ENCODE peak calls at places on chromosomes 16 and 17, in six cellular contexts. A is endodermal cell, S is AG10803, N is A549, M is bronchial epithelial cell, H is heart left ventricle. O is an unnamed sample.

GRCh38 chr17:78922876-78923498 is 2.2 kb downstream of the TIMP2 start:
- DNase-seq in A (no peak), S (no peak), N (no peak), M (no peak), H (no peak), O (no peak)

GRCh38 chr17:35900693-35901487 is 20.7 kb upstream of the CCL5 start:
- DNase-seq in A (no peak), S (no peak), N (no peak), M (peak), H (no peak), O (no peak)

GRCh38 chr17:32746698-32747097 is 130.2 kb downstream of the MYO1D start:
- DNase-seq in A (no peak), S (peak), N (no peak), M (peak), H (no peak), O (no peak)

GRCh38 chr17:10772425-10773380 is 31.2 kb downstream of the TMEM238L start:
- DNase-seq in A (peak), S (no peak), N (no peak), M (no peak), H (no peak), O (peak)

GRCh38 chr16:80899804-80900592 is 95.6 kb upstream of the CDYL2 start:
- DNase-seq in A (peak), S (peak), N (no peak), M (peak), H (peak), O (no peak)

GRCh38 chr16:87099001-87099740 is 218.0 kb downstream of the C16orf95 start:
- DNase-seq in A (no peak), S (no peak), N (no peak), M (no peak), H (no peak), O (no peak)

GRCh38 chr16:65889533-65889966 is 476.9 kb upstream of the CDH5 start:
- DNase-seq in A (peak), S (no peak), N (no peak), M (peak), H (no peak), O (no peak)

GRCh38 chr16:48206594-48207242 is 37.4 kb upstream of the LONP2 start:
- DNase-seq in A (no peak), S (peak), N (no peak), M (peak), H (no peak), O (no peak)

GRCh38 chr16:81600275-81600674 is 155.7 kb downstream of the CMIP start:
- DNase-seq in A (no peak), S (peak), N (no peak), M (peak), H (peak), O (no peak)

GRCh38 chr16:27404163-27404823 is 2.3 kb downstream of the IL21R start:
- DNase-seq in A (no peak), S (no peak), N (no peak), M (no peak), H (no peak), O (no peak)

GRCh38 chr17:75721463-75722011 is 278 bp downstream of the ITGB4 start:
- DNase-seq in A (no peak), S (no peak), N (peak), M (no peak), H (no peak), O (peak)

GRCh38 chr17:61491981-61492380 is 39.8 kb downstream of the TBX4 start:
- DNase-seq in A (peak), S (no peak), N (no peak), M (no peak), H (no peak), O (no peak)

GRCh38 chr16:68265078-68265925 is 976 bp downstream of the SLC7A6 start:
- DNase-seq in A (peak), S (peak), N (peak), M (peak), H (peak), O (no peak)

GRCh38 chr17:79420318-79421243 is 190.3 kb downstream of the RBFOX3 start:
- DNase-seq in A (peak), S (peak), N (peak), M (no peak), H (no peak), O (peak)

GRCh38 chr16:24771132-24771778 is 41.8 kb downstream of the TNRC6A start:
- DNase-seq in A (no peak), S (peak), N (no peak), M (peak), H (no peak), O (no peak)

GRCh38 chr17:28521296-28522085 is 15.3 kb downstream of the FOXN1 start:
- DNase-seq in A (peak), S (no peak), N (no peak), M (no peak), H (peak), O (no peak)

GRCh38 chr17:19938736-19939135 is 38.9 kb downstream of the AKAP10 start:
- DNase-seq in A (no peak), S (no peak), N (no peak), M (no peak), H (no peak), O (no peak)

GRCh38 chr16:10616744-10617640 is 36.6 kb upstream of the EMP2 start:
- DNase-seq in A (peak), S (peak), N (no peak), M (peak), H (peak), O (no peak)

GRCh38 chr17:78276499-78276898 is 45.1 kb downstream of the TMEM235 start:
- DNase-seq in A (peak), S (no peak), N (no peak), M (no peak), H (no peak), O (no peak)

DNA sequence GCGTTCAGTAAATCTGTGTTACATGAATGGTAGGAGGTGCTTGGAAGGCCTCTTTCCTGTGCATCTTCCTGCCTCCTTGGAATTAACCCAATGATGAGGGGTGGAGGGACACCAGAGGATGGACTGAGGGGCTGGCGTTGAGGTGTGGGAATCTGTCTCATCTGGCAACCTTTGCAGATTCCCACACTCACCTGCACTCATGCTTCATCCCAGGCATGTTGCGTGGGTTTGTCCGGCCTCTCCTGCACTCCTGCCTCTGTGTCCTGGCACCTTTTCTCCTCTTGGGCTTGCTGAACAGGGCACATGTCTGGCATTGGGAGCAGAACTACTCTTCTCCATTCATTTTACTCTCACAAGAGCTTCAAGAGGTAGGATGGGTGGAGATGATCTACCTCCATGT is 3.1 kb upstream of the IGFBP4 start:
- DNase-seq in A (no peak), S (no peak), N (no peak), M (no peak), H (no peak), O (no peak)
- TF ChIP-seq CTCF in A (no peak), S (no peak), N (no peak), M (no peak), H (no peak), O (no peak)

DNA sequence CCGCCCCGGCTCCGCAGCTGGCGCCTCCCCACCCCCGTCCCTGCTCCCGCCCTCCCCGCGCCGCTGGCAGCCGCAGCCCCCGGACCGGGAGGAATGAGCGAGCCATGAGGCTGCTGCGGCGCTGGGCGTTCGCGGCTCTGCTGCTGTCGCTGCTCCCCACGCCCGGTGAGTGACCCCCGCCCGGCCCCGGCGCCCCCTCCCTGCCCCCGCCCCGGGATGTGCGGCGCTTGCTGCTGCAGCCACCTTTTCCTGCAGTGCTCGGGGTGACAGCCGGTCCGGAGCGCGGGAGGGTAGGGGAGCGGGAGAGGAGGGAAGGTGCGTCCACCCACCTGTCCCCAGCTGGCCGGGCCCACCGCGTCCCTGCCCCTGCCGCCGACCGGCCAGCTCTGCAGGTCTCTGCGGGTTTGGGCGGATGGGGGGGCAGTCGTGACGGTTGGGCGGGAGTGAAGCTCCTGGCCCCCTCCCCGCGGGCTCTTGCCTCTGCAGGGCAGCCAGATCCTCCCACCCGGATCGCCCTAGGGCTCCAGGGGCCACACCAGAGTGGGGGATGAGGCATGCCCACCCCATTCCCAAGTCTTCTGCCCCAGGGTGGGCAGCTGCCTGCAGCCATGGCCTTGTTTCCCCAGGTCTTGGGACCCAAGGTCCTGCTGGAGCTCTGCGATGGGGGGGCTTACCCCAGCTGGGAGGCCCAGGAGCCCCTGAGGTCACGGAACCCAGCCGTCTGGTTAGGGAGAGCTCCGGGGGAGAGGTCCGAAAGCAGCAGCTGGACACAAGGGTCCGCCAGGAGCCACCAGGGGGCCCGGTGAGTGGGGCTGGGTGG is 518 bp downstream of the ADAM11 start:
- DNase-seq in A (peak), S (no peak), N (no peak), M (no peak), H (no peak), O (no peak)
- TF ChIP-seq CTCF in A (peak), S (no peak), N (no peak), M (no peak), H (no peak), O (peak)

GRCh38 chr17:8859029-8859803 is 8.3 kb downstream of the PIK3R6 start:
- DNase-seq in A (peak), S (peak), N (no peak), M (peak), H (no peak), O (no peak)
- TF ChIP-seq CTCF in A (no peak), S (no peak), N (no peak), M (no peak), H (no peak), O (no peak)

DNA sequence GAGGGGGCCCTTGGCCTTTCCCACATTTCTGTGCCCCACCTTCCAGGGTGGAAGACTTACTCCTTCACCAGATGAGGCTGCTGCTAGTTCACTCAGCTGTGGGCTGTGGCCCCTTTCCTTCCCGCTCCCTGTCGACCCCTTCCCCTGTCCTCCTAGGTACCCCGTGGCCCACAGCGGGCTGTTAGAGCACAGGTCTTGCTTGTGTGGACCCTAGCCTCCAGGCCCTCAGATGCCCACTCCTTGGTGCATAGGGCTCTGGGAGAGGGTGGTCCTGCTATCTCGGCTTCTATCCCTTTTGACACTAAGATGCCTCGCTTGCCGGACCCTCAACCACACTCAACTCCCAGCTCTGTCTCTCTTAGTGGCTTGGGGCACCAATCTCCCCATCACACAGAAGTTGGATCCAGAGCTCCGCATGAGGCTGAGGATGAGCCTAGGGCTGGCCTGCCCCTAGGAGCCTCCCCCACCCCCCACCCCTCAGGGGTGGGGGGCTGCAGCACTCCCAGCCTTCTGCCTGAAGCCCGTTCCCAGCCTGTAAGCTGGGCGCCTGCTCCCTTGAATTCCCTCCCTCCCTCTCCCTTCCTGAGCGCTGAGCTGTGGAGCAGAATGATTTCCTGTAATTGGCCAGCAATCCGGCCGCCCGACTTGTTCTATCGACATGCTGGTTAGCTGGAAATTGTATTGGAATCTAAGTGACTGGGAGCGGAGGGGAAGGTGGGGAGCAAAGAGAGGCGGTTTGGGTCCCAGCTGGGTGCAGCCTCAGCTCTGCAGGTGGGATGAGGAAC is 30.9 kb downstream of the DCAKD start:
- DNase-seq in A (peak), S (peak), N (no peak), M (no peak), H (no peak), O (peak)
- TF ChIP-seq CTCF in A (no peak), S (no peak), N (no peak), M (no peak), H (no peak), O (no peak)

GRCh38 chr17:43220511-43221125 is 7.8 kb downstream of the CCDC200 start:
- DNase-seq in A (peak), S (no peak), N (no peak), M (no peak), H (no peak), O (no peak)

GRCh38 chr17:43217614-43218087 is 6.0 kb downstream of the TMEM106A start:
- DNase-seq in A (no peak), S (no peak), N (no peak), M (no peak), H (no peak), O (no peak)

GRCh38 chr17:43216762-43217613 is 5.3 kb downstream of the TMEM106A start:
- DNase-seq in A (no peak), S (no peak), N (no peak), M (no peak), H (no peak), O (no peak)

GRCh38 chr17:43219746-43220380 is 8.2 kb downstream of the TMEM106A start:
- DNase-seq in A (no peak), S (no peak), N (no peak), M (no peak), H (no peak), O (no peak)

DNA sequence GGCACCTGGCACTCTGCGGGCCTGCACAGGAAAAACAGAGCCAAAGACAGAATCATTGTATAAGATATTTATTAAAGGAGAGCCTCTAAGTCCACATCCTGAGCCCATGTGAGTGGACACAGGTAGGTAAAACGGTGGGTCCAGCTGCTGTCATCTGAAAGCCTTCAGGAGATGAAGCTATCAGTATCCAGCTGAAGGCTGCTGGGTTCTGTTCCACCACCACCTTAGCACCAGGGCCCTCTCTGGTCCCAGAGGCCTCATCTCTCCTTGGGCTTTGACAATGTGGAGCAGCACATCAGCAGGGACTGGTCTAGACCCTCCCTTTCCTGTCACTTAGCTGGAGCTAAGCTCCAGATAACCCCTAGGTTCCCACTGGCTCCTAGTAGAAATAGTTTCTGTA is 7.3 kb downstream of the TMEM106A start:
- DNase-seq in A (no peak), S (no peak), N (no peak), M (no peak), H (no peak), O (no peak)
- TF ChIP-seq CTCF in A (no peak), S (no peak), N (no peak), M (no peak), H (no peak), O (no peak)

GRCh38 chr16:4474192-4474961 is at the start of gene NMRAL1:
- DNase-seq in A (peak), S (peak), N (peak), M (peak), H (peak), O (peak)
- TF ChIP-seq CTCF in A (peak), S (no peak), N (no peak), M (no peak), H (peak), O (no peak)

GRCh38 chr16:4511441-4512082 is 27.0 kb downstream of the CDIP1 start:
- DNase-seq in A (peak), S (peak), N (peak), M (peak), H (no peak), O (peak)
- TF ChIP-seq CTCF in A (peak), S (peak), N (peak), M (peak), H (peak), O (peak)

GRCh38 chr16:67150058-67150832 is 553 bp downstream of the B3GNT9 start:
- DNase-seq in A (peak), S (peak), N (peak), M (peak), H (peak), O (peak)
- TF ChIP-seq CTCF in A (peak), S (peak), N (no peak), M (peak), H (no peak), O (no peak)

GRCh38 chr16:84331998-84332780 is 36.1 kb upstream of the ATP2C2 start:
- DNase-seq in A (peak), S (peak), N (no peak), M (peak), H (no peak), O (no peak)
- TF ChIP-seq CTCF in A (no peak), S (no peak), N (no peak), M (no peak), H (no peak), O (no peak)

O was measured in endothelial cell.